ENCODE peak calls at places on chromosomes 12 and 14, in eight cellular contexts. One of them, this sample, is unnamed.

GRCh38 chr12:107519906-107520859 is 165.4 kb upstream of the PWP1 start:
- DNase-seq in A549: no peak
- DNase-seq in EH: no peak
- DNase-seq in midbrain: no peak
- DNase-seq in AG09319: no peak
- DNase-seq in stimulated activated CD4-positive, alpha-beta T cell treated with anti-CD3 and anti-CD28 coated beads, Interleukin-2, amount 100 ng/mL, for 24 hours: no peak
- DNase-seq in 8988T: no peak
- DNase-seq in activated T-helper 9 cell treated with anti-CD3 and anti-CD28 coated beads, Interleukin-2, amount 50 U/mL, for 16 hours: no peak
- DNase-seq in this sample: no peak

GRCh38 chr12:11793896-11794295 is 144.4 kb downstream of the ETV6 start:
- DNase-seq in A549: no peak
- DNase-seq in EH: peak
- DNase-seq in midbrain: no peak
- DNase-seq in AG09319: no peak
- DNase-seq in stimulated activated CD4-positive, alpha-beta T cell treated with anti-CD3 and anti-CD28 coated beads, Interleukin-2, amount 100 ng/mL, for 24 hours: no peak
- DNase-seq in 8988T: no peak
- DNase-seq in activated T-helper 9 cell treated with anti-CD3 and anti-CD28 coated beads, Interleukin-2, amount 50 U/mL, for 16 hours: no peak
- DNase-seq in this sample: no peak

GRCh38 chr12:70486588-70486987 is 120.5 kb downstream of the KCNMB4 start:
- DNase-seq in A549: no peak
- DNase-seq in EH: no peak
- DNase-seq in midbrain: no peak
- DNase-seq in AG09319: no peak
- DNase-seq in stimulated activated CD4-positive, alpha-beta T cell treated with anti-CD3 and anti-CD28 coated beads, Interleukin-2, amount 100 ng/mL, for 24 hours: no peak
- DNase-seq in 8988T: no peak
- DNase-seq in activated T-helper 9 cell treated with anti-CD3 and anti-CD28 coated beads, Interleukin-2, amount 50 U/mL, for 16 hours: no peak
- DNase-seq in this sample: no peak

GRCh38 chr14:59582845-59583509 is 6.4 kb upstream of the CCDC175 start:
- DNase-seq in A549: no peak
- DNase-seq in EH: no peak
- DNase-seq in midbrain: no peak
- DNase-seq in AG09319: no peak
- DNase-seq in stimulated activated CD4-positive, alpha-beta T cell treated with anti-CD3 and anti-CD28 coated beads, Interleukin-2, amount 100 ng/mL, for 24 hours: no peak
- DNase-seq in 8988T: no peak
- DNase-seq in activated T-helper 9 cell treated with anti-CD3 and anti-CD28 coated beads, Interleukin-2, amount 50 U/mL, for 16 hours: no peak
- DNase-seq in this sample: no peak

GRCh38 chr12:67344979-67345710 is 76.0 kb downstream of the CAND1 start:
- DNase-seq in A549: no peak
- DNase-seq in EH: no peak
- DNase-seq in midbrain: no peak
- DNase-seq in AG09319: no peak
- DNase-seq in stimulated activated CD4-positive, alpha-beta T cell treated with anti-CD3 and anti-CD28 coated beads, Interleukin-2, amount 100 ng/mL, for 24 hours: no peak
- DNase-seq in 8988T: no peak
- DNase-seq in activated T-helper 9 cell treated with anti-CD3 and anti-CD28 coated beads, Interleukin-2, amount 50 U/mL, for 16 hours: no peak
- DNase-seq in this sample: no peak

GRCh38 chr14:56133547-56133946 is 15.3 kb downstream of the PELI2 start:
- DNase-seq in A549: no peak
- DNase-seq in EH: no peak
- DNase-seq in midbrain: no peak
- DNase-seq in AG09319: no peak
- DNase-seq in stimulated activated CD4-positive, alpha-beta T cell treated with anti-CD3 and anti-CD28 coated beads, Interleukin-2, amount 100 ng/mL, for 24 hours: no peak
- DNase-seq in 8988T: no peak
- DNase-seq in activated T-helper 9 cell treated with anti-CD3 and anti-CD28 coated beads, Interleukin-2, amount 50 U/mL, for 16 hours: no peak
- DNase-seq in this sample: peak

GRCh38 chr12:22275847-22276246 is 58.7 kb downstream of the ST8SIA1 start:
- DNase-seq in A549: peak
- DNase-seq in EH: peak
- DNase-seq in midbrain: no peak
- DNase-seq in AG09319: peak
- DNase-seq in stimulated activated CD4-positive, alpha-beta T cell treated with anti-CD3 and anti-CD28 coated beads, Interleukin-2, amount 100 ng/mL, for 24 hours: no peak
- DNase-seq in 8988T: peak
- DNase-seq in activated T-helper 9 cell treated with anti-CD3 and anti-CD28 coated beads, Interleukin-2, amount 50 U/mL, for 16 hours: no peak
- DNase-seq in this sample: no peak

GRCh38 chr14:20179880-20180279 is 10.8 kb upstream of the OR11G2 start:
- DNase-seq in A549: no peak
- DNase-seq in EH: no peak
- DNase-seq in midbrain: no peak
- DNase-seq in AG09319: no peak
- DNase-seq in stimulated activated CD4-positive, alpha-beta T cell treated with anti-CD3 and anti-CD28 coated beads, Interleukin-2, amount 100 ng/mL, for 24 hours: no peak
- DNase-seq in 8988T: no peak
- DNase-seq in activated T-helper 9 cell treated with anti-CD3 and anti-CD28 coated beads, Interleukin-2, amount 50 U/mL, for 16 hours: no peak
- DNase-seq in this sample: no peak

GRCh38 chr14:103073367-103073875 is 10.6 kb upstream of the LBHD2 start:
- DNase-seq in A549: peak
- DNase-seq in EH: no peak
- DNase-seq in midbrain: no peak
- DNase-seq in AG09319: no peak
- DNase-seq in stimulated activated CD4-positive, alpha-beta T cell treated with anti-CD3 and anti-CD28 coated beads, Interleukin-2, amount 100 ng/mL, for 24 hours: no peak
- DNase-seq in 8988T: no peak
- DNase-seq in activated T-helper 9 cell treated with anti-CD3 and anti-CD28 coated beads, Interleukin-2, amount 50 U/mL, for 16 hours: no peak
- DNase-seq in this sample: no peak

GRCh38 chr12:57657744-57658143 is 24.7 kb upstream of the B4GALNT1 start:
- DNase-seq in A549: no peak
- DNase-seq in EH: peak
- DNase-seq in midbrain: peak
- DNase-seq in AG09319: no peak
- DNase-seq in stimulated activated CD4-positive, alpha-beta T cell treated with anti-CD3 and anti-CD28 coated beads, Interleukin-2, amount 100 ng/mL, for 24 hours: no peak
- DNase-seq in 8988T: no peak
- DNase-seq in activated T-helper 9 cell treated with anti-CD3 and anti-CD28 coated beads, Interleukin-2, amount 50 U/mL, for 16 hours: no peak
- DNase-seq in this sample: peak

GRCh38 chr12:39186744-39187143 is 256.2 kb downstream of the KIF21A start:
- DNase-seq in A549: no peak
- DNase-seq in EH: no peak
- DNase-seq in midbrain: no peak
- DNase-seq in AG09319: no peak
- DNase-seq in stimulated activated CD4-positive, alpha-beta T cell treated with anti-CD3 and anti-CD28 coated beads, Interleukin-2, amount 100 ng/mL, for 24 hours: no peak
- DNase-seq in 8988T: no peak
- DNase-seq in activated T-helper 9 cell treated with anti-CD3 and anti-CD28 coated beads, Interleukin-2, amount 50 U/mL, for 16 hours: no peak
- DNase-seq in this sample: no peak

GRCh38 chr14:65356327-65356836 is 56.1 kb upstream of the FUT8 start:
- DNase-seq in A549: peak
- DNase-seq in EH: peak
- DNase-seq in midbrain: no peak
- DNase-seq in AG09319: no peak
- DNase-seq in stimulated activated CD4-positive, alpha-beta T cell treated with anti-CD3 and anti-CD28 coated beads, Interleukin-2, amount 100 ng/mL, for 24 hours: peak
- DNase-seq in 8988T: peak
- DNase-seq in activated T-helper 9 cell treated with anti-CD3 and anti-CD28 coated beads, Interleukin-2, amount 50 U/mL, for 16 hours: no peak
- DNase-seq in this sample: no peak

GRCh38 chr14:100738704-100739131 is 12.0 kb downstream of the DLK1 start:
- DNase-seq in A549: no peak
- DNase-seq in EH: no peak
- DNase-seq in midbrain: no peak
- DNase-seq in AG09319: no peak
- DNase-seq in stimulated activated CD4-positive, alpha-beta T cell treated with anti-CD3 and anti-CD28 coated beads, Interleukin-2, amount 100 ng/mL, for 24 hours: no peak
- DNase-seq in 8988T: no peak
- DNase-seq in activated T-helper 9 cell treated with anti-CD3 and anti-CD28 coated beads, Interleukin-2, amount 50 U/mL, for 16 hours: no peak
- DNase-seq in this sample: no peak

GRCh38 chr12:80353254-80353653 is 90.8 kb upstream of the PTPRQ start:
- DNase-seq in A549: peak
- DNase-seq in EH: peak
- DNase-seq in midbrain: no peak
- DNase-seq in AG09319: peak
- DNase-seq in stimulated activated CD4-positive, alpha-beta T cell treated with anti-CD3 and anti-CD28 coated beads, Interleukin-2, amount 100 ng/mL, for 24 hours: no peak
- DNase-seq in 8988T: no peak
- DNase-seq in activated T-helper 9 cell treated with anti-CD3 and anti-CD28 coated beads, Interleukin-2, amount 50 U/mL, for 16 hours: no peak
- DNase-seq in this sample: no peak

GRCh38 chr12:52831251-52831650 is 2.9 kb downstream of the KRT79 start:
- DNase-seq in A549: no peak
- DNase-seq in EH: no peak
- DNase-seq in midbrain: no peak
- DNase-seq in AG09319: no peak
- DNase-seq in stimulated activated CD4-positive, alpha-beta T cell treated with anti-CD3 and anti-CD28 coated beads, Interleukin-2, amount 100 ng/mL, for 24 hours: no peak
- DNase-seq in 8988T: no peak
- DNase-seq in activated T-helper 9 cell treated with anti-CD3 and anti-CD28 coated beads, Interleukin-2, amount 50 U/mL, for 16 hours: no peak
- DNase-seq in this sample: no peak

GRCh38 chr12:87511371-87511770 is 517.8 kb downstream of the C12orf50 start:
- DNase-seq in A549: no peak
- DNase-seq in EH: no peak
- DNase-seq in midbrain: no peak
- DNase-seq in AG09319: no peak
- DNase-seq in stimulated activated CD4-positive, alpha-beta T cell treated with anti-CD3 and anti-CD28 coated beads, Interleukin-2, amount 100 ng/mL, for 24 hours: no peak
- DNase-seq in 8988T: no peak
- DNase-seq in activated T-helper 9 cell treated with anti-CD3 and anti-CD28 coated beads, Interleukin-2, amount 50 U/mL, for 16 hours: no peak
- DNase-seq in this sample: no peak